ENCODE peak calls at places on chromosomes 3 and 15, in four cellular contexts. G is K562, P is fibroblast of lung, U is endothelial cell of umbilical vein. N is an unnamed sample.

GRCh38 chr3:64214002-64214696 is 11.1 kb downstream of the PRICKLE2 start:
- DNase-seq in U (peak; percentile 83), P (peak; percentile 94), G (no peak), N (peak; percentile 67)

GRCh38 chr3:46926871-46927717 is 49.5 kb downstream of the CCDC12 start:
- DNase-seq in P (no peak), U (peak; percentile 45), G (no peak), N (no peak)

GRCh38 chr3:195105389-195105788 is 165.6 kb downstream of the XXYLT1 start:
- DNase-seq in U (peak; percentile 29), G (no peak), P (no peak), N (no peak)

GRCh38 chr3:177905895-177906511 is 630.2 kb upstream of the KCNMB2 start:
- DNase-seq in P (peak; percentile 96), U (peak; percentile 12), G (no peak), N (peak; percentile 65)

GRCh38 chr3:182479335-182479734 is 314.0 kb upstream of the ATP11B start:
- DNase-seq in P (peak; percentile 67), G (no peak), U (no peak), N (no peak)

GRCh38 chr3:31246293-31247062 is 286.2 kb upstream of the STT3B start:
- DNase-seq in G (no peak), P (no peak), U (no peak), N (no peak)

GRCh38 chr15:101342065-101342464 is 47.0 kb upstream of the SNRPA1 start:
- DNase-seq in U (no peak), G (no peak), P (no peak), N (no peak)

GRCh38 chr3:52268036-52268435 is 10.4 kb downstream of the WDR82 start:
- DNase-seq in G (no peak), U (no peak), P (no peak), N (no peak)

GRCh38 chr15:95326689-95327525 is 1003.6 kb upstream of the NR2F2 start:
- DNase-seq in G (no peak), U (peak; percentile 75), P (no peak), N (no peak)

GRCh38 chr3:194707176-194707575 is 21.5 kb downstream of the FAM43A start:
- DNase-seq in G (no peak), P (peak; percentile 32), U (peak; percentile 55), N (no peak)

GRCh38 chr3:104628185-104628789 is 738.4 kb upstream of the ALCAM start:
- DNase-seq in U (peak; percentile 66), P (peak; percentile 65), G (peak; percentile 1), N (peak; percentile 55)

GRCh38 chr15:68209272-68209671 is 4.1 kb upstream of the CALML4 start:
- DNase-seq in G (no peak), P (no peak), U (no peak), N (no peak)

GRCh38 chr3:195246608-195247007 is 24.4 kb downstream of the XXYLT1 start:
- DNase-seq in U (no peak), P (no peak), G (no peak), N (no peak)

GRCh38 chr3:168596175-168596574 is 500.5 kb upstream of the GOLIM4 start:
- DNase-seq in P (no peak), U (no peak), G (no peak), N (no peak)

GRCh38 chr3:61821823-61822251 is 260.5 kb downstream of the PTPRG start:
- DNase-seq in U (no peak), G (no peak), P (peak; percentile 71), N (peak; percentile 32)

GRCh38 chr3:123066599-123066895 is 278 bp upstream of the PDIA5 start:
- DNase-seq in G (no peak), P (no peak), U (no peak), N (no peak)

GRCh38 chr15:89814112-89814742 is 425 bp downstream of the ANPEP start:
- DNase-seq in G (no peak), U (no peak), P (no peak), N (no peak)

GRCh38 chr3:146125946-146126345 is 35.0 kb downstream of the PLOD2 start:
- DNase-seq in G (no peak), U (peak; percentile 65), P (peak; percentile 96), N (peak; percentile 83)

GRCh38 chr3:56467108-56467507 is 1.2 kb downstream of the ERC2 start:
- DNase-seq in P (peak; percentile 85), G (peak; percentile 20), U (peak; percentile 96), N (peak; percentile 71)
- TF ChIP-seq EZH2 in P (no peak), G (no peak), U (no peak), N (no peak)

DNA sequence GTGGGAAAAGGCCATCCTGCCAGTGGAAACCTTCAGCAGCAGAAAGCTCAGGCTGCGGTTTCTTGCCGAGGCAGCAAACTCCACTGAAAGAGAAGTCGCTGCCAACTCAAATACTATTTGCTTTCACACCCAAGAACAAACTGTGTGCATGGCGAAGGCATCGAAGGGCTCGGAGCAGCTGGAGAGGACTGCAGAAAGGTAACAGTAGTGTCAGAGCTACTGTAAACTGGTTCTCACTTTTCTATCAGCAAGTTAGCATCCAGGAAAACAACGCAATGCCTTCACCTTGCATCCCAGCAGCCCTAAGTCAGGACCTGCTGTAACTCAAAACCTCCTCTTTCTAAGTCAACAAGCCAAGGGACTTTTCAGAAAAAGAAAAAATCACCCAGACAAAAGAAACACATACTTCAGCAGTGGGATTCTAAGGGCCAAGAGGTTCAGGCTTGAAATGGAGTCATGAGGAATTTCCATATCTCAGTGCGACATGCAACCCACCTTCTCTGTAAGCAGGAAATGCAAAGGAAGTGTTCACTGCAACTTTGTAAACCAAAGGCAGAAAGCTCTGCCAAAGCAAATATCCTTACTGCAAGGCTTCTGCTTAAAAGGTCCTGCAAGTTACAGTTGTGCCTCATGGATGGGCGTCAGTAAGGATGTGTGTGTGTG is 193.5 kb downstream of the FOXP1 start:
- DNase-seq in G (no peak), U (peak; percentile 95), P (peak; percentile 91), N (peak; percentile 38)
- H3K4me1 ChIP-seq in G (peaks cover 32% of the 10 kb centered on the region), U (peaks cover 41% of the 10 kb centered on the region), P (peaks cover 6% of the 10 kb centered on the region), N (peaks cover 10% of the 10 kb centered on the region)

GRCh38 chr15:57092252-57092651 is 173.8 kb downstream of the TCF12 start:
- DNase-seq in G (no peak), P (no peak), U (no peak), N (no peak)

GRCh38 chr15:57097246-57097645 is 178.8 kb downstream of the TCF12 start:
- DNase-seq in U (no peak), G (no peak), P (no peak), N (peak; percentile 21)

GRCh38 chr15:57091626-57092025 is 173.2 kb downstream of the TCF12 start:
- DNase-seq in P (no peak), G (no peak), U (no peak), N (no peak)

GRCh38 chr15:57095896-57096295 is 177.5 kb downstream of the TCF12 start:
- DNase-seq in P (no peak), G (no peak), U (no peak), N (no peak)

GRCh38 chr15:57094594-57095257 is 176.3 kb downstream of the TCF12 start:
- DNase-seq in G (no peak), U (peak; percentile 65), P (no peak), N (no peak)
- H3K79me2 ChIP-seq in G (peaks cover under 1% of the 10 kb centered on the region), U (peaks cover 31% of the 10 kb centered on the region), P (no peaks in the 10 kb centered on the region), N (peaks cover 19% of the 10 kb centered on the region)

GRCh38 chr15:65981837-65982696 is 112.8 kb downstream of the RAB11A start:
- DNase-seq in P (no peak), U (no peak), G (peak; percentile 24), N (peak; percentile 32)
- TF ChIP-seq EZH2 in P (no peak), U (peak; percentile 57), G (no peak), N (no peak)

GRCh38 chr15:92884459-92884812 is 15.7 kb upstream of the CHD2 start:
- DNase-seq in G (no peak), P (no peak), U (peak; percentile 25), N (no peak)

GRCh38 chr15:92881838-92882696 is 18.1 kb upstream of the CHD2 start:
- DNase-seq in G (peak; percentile 99), P (peak; percentile 100), U (peak; percentile 100), N (peak; percentile 100)

GRCh38 chr15:92882697-92883642 is 17.2 kb upstream of the CHD2 start:
- DNase-seq in P (no peak), U (no peak), G (no peak), N (no peak)

GRCh38 chr15:92884813-92885461 is 15.2 kb upstream of the CHD2 start:
- DNase-seq in P (no peak), G (no peak), U (peak; percentile 36), N (peak; percentile 43)

DNA sequence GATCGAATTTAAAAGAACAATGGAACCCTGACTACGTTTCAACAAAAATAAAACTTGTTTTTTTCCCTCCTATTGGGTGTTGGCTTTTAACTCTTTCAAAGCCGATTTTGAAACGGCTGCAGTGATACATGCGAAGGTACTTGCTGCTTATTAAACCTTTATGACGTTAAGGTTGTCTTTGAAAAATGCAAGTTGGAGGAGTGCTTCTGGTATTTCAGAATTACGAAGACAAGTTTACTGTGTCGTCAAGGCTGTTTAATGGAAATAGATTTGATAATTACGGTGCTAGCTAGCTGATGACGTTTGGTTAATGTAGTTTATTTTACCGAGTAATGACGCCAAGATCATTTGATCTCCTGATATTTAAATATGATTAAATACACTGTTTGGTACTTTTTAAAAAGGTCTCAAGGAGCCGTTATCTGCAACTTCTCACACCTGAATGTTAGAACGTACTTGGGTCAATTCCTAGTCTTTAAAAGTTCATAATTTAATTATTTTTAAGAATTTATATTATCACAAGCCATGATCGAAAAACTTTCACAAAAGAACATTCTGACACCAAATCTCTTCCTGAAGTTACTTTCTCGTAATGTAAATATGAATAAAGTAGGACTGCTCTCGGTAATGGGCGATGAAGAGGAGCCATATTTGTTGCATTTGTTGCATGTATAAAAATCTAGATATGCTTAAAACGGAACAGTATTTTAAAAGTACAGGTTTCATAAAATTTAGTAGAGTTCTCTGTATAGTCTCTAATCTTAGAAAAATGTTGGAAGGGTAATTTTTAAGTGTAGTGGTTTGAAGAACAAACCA is 16.3 kb upstream of the CHD2 start:
- DNase-seq in P (peak; percentile 64), G (no peak), U (peak; percentile 60), N (peak; percentile 53)
- H3K4me1 ChIP-seq in P (peaks cover 4% of the 10 kb centered on the region), G (peaks cover 26% of the 10 kb centered on the region), U (peaks cover 28% of the 10 kb centered on the region), N (peaks cover 15% of the 10 kb centered on the region)

GRCh38 chr3:50249459-50249858 is 13.5 kb downstream of the GNAI2 start:
- DNase-seq in U (no peak), G (no peak), P (no peak), N (no peak)

GRCh38 chr3:50254577-50255250 is 14.2 kb upstream of the SEMA3B start:
- DNase-seq in U (peak; percentile 91), P (peak; percentile 33), G (no peak), N (peak; percentile 70)

GRCh38 chr3:50248387-50248786 is 12.4 kb downstream of the GNAI2 start:
- DNase-seq in U (peak; percentile 77), G (no peak), P (peak; percentile 39), N (no peak)

GRCh38 chr3:50250514-50250913 is 14.5 kb downstream of the GNAI2 start:
- DNase-seq in U (no peak), G (no peak), P (no peak), N (no peak)

DNA sequence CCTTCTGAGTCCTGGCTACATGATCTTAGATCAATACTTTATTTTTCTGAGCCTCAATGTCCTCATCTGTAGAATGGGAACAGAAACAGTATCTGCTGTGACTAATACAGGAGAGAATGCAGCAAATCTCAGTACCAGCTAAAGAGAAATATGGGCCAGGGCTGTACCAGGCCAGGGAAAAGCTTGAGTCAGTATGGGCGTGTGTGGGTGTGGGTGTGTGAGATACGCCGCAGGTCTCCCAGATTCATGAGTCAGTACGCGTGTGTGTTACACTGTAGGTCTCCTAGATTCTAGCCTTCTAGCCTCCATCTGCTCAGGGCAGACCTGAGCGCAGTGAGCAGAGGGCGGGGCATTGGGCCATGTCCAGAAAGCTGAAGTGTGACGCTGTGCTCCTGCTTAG is 15.2 kb downstream of the GNAI2 start:
- DNase-seq in G (peak; percentile 46), P (peak; percentile 94), U (peak; percentile 65), N (peak; percentile 98)
- H3K79me2 ChIP-seq in G (peaks cover 13% of the 10 kb centered on the region), P (peaks cover 73% of the 10 kb centered on the region), U (peaks cover 83% of the 10 kb centered on the region), N (peaks cover 75% of the 10 kb centered on the region)

GRCh38 chr3:38648659-38649499 is 608 bp downstream of the SCN5A start:
- DNase-seq in U (peak; percentile 7), P (no peak), G (no peak), N (no peak)
- TF ChIP-seq EZH2 in U (no peak), P (peak; percentile 7), G (no peak), N (no peak)